ENCODE peak calls at places on chromosomes 3 and 15, in seven cellular contexts. S, E, C, U, Z, V and B are unnamed samples.
A peak's percentile ranks its signal among the peaks of the same experiment; 100 is the strongest.

GRCh38 chr3:46076606-46077005 is 49.3 kb upstream of the XCR1 start:
- DNase-seq in V (no peak), Z (no peak), U (peak; percentile 13), S (no peak), C (no peak), E (peak; percentile 33), B (peak; percentile 72)

GRCh38 chr3:5330152-5330810 is 142.8 kb downstream of the EDEM1 start:
- DNase-seq in C (peak; percentile 79), U (peak; percentile 90), E (peak; percentile 1), S (peak; percentile 17), V (no peak), Z (no peak), B (no peak)

GRCh38 chr15:43106486-43106829 is 620 bp upstream of the UBR1 start:
- DNase-seq in E (no peak), U (no peak), Z (no peak), C (no peak), S (no peak), V (no peak), B (no peak)

GRCh38 chr15:92579486-92579885 is 76.1 kb downstream of the FAM174B start:
- DNase-seq in Z (no peak), E (no peak), U (no peak), C (no peak), V (no peak), S (no peak), B (no peak)

GRCh38 chr15:71945012-71945411 is 134.7 kb downstream of the NR2E3 start:
- DNase-seq in Z (no peak), U (peak; percentile 4), C (no peak), E (no peak), S (no peak), V (no peak), B (no peak)

GRCh38 chr15:100875976-100876375 is 3.7 kb upstream of the ALDH1A3 start:
- DNase-seq in S (no peak), E (no peak), C (no peak), Z (no peak), V (no peak), U (no peak), B (no peak)

GRCh38 chr3:171860830-171861535 is 17.8 kb downstream of the TMEM212 start:
- DNase-seq in C (peak; percentile 91), S (no peak), U (peak; percentile 64), Z (no peak), V (no peak), E (peak; percentile 90), B (no peak)

GRCh38 chr15:40265355-40265754 is 17.5 kb downstream of the ANKRD63 start:
- DNase-seq in V (no peak), U (no peak), C (no peak), Z (no peak), E (no peak), S (no peak), B (no peak)

GRCh38 chr3:196064006-196064405 is 17.9 kb downstream of the TFRC start:
- DNase-seq in Z (no peak), C (peak; percentile 26), U (peak; percentile 22), E (no peak), S (no peak), V (no peak), B (no peak)

DNA sequence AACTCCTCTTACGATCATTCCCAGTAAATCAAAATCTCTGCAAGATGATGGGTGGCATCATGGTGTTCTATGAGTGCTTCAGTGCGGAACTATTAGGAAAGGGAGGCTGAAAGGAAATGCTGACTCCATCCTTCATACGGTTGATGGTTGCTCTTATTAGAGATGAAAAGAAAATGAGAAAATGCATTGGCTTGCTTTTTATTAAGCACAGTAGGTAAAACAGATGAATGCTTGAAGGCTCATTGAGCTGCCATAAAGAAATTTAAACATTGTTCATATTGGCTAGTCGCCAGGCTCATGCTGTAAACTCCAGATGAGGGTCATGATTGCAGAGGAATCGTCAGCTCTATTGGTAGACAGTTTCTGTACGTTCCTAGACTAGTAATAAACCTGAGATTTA is 115.8 kb downstream of the EPHA3 start:
- DNase-seq in Z (no peak), E (no peak), U (no peak), C (no peak), S (no peak), V (no peak), B (no peak)
- H4K20me1 ChIP-seq in Z (no peaks in the 10 kb centered on the region), E (no peaks in the 10 kb centered on the region), U (no peaks in the 10 kb centered on the region), C (no peaks in the 10 kb centered on the region), S (no peaks in the 10 kb centered on the region), V (no peaks in the 10 kb centered on the region), B (no peaks in the 10 kb centered on the region)

GRCh38 chr3:29679967-29680366 is 399.1 kb downstream of the RBMS3 start:
- DNase-seq in C (no peak), Z (peak; percentile 8), U (no peak), S (no peak), E (no peak), V (no peak), B (no peak)

GRCh38 chr3:29677421-29677820 is 396.6 kb downstream of the RBMS3 start:
- DNase-seq in V (no peak), E (no peak), S (no peak), C (no peak), U (peak; percentile 16), Z (no peak), B (no peak)
- H3K27me3 ChIP-seq in V (no peaks in the 10 kb centered on the region), E (no peaks in the 10 kb centered on the region), S (no peaks in the 10 kb centered on the region), C (no peaks in the 10 kb centered on the region), U (no peaks in the 10 kb centered on the region), Z (no peaks in the 10 kb centered on the region), B (no peaks in the 10 kb centered on the region)

GRCh38 chr15:90465930-90466567 is 63.7 kb upstream of the CRTC3 start:
- DNase-seq in E (no peak), V (no peak), U (peak; percentile 68), Z (no peak), S (no peak), C (peak; percentile 65), B (no peak)

GRCh38 chr15:90471769-90472168 is 58.0 kb upstream of the CRTC3 start:
- DNase-seq in S (no peak), C (no peak), Z (no peak), V (no peak), E (no peak), U (no peak), B (no peak)

GRCh38 chr15:90469723-90470122 is 60.0 kb upstream of the CRTC3 start:
- DNase-seq in E (no peak), V (no peak), S (no peak), Z (no peak), C (no peak), U (no peak), B (no peak)

GRCh38 chr15:90470453-90470852 is 59.3 kb upstream of the CRTC3 start:
- DNase-seq in S (no peak), Z (no peak), E (no peak), U (no peak), V (no peak), C (no peak), B (no peak)

GRCh38 chr15:90471126-90471525 is 58.6 kb upstream of the CRTC3 start:
- DNase-seq in U (no peak), E (no peak), S (no peak), Z (no peak), C (no peak), V (no peak), B (no peak)
- H3K36me3 ChIP-seq in U (peaks cover 44% of the 10 kb centered on the region), E (peaks cover 16% of the 10 kb centered on the region), S (peaks cover under 1% of the 10 kb centered on the region), Z (no peaks in the 10 kb centered on the region), C (peaks cover 61% of the 10 kb centered on the region), V (peaks cover 35% of the 10 kb centered on the region), B (no peaks in the 10 kb centered on the region)

GRCh38 chr15:34578283-34578674 is 5.2 kb downstream of the GOLGA8B start:
- DNase-seq in E (no peak), U (no peak), V (no peak), S (peak; percentile 48), C (no peak), Z (no peak), B (no peak)
- H4K20me1 ChIP-seq in E (no peaks in the 10 kb centered on the region), U (peaks cover 23% of the 10 kb centered on the region), V (peaks cover 2% of the 10 kb centered on the region), S (peaks cover 6% of the 10 kb centered on the region), C (peaks cover 15% of the 10 kb centered on the region), Z (peaks cover 16% of the 10 kb centered on the region), B (no peaks in the 10 kb centered on the region)

GRCh38 chr3:147341727-147342126 is 64.6 kb downstream of the ZIC4 start:
- DNase-seq in V (no peak), Z (peak; percentile 80), E (no peak), S (no peak), C (no peak), U (no peak), B (no peak)

GRCh38 chr3:147348976-147349375 is 57.4 kb downstream of the ZIC4 start:
- DNase-seq in S (no peak), C (no peak), U (no peak), Z (no peak), V (no peak), E (no peak), B (no peak)

GRCh38 chr3:147343926-147344325 is 62.4 kb downstream of the ZIC4 start:
- DNase-seq in U (no peak), C (no peak), E (no peak), V (no peak), Z (no peak), S (no peak), B (no peak)
- H3K27me3 ChIP-seq in U (peaks cover 3% of the 10 kb centered on the region), C (no peaks in the 10 kb centered on the region), E (no peaks in the 10 kb centered on the region), V (no peaks in the 10 kb centered on the region), Z (no peaks in the 10 kb centered on the region), S (no peaks in the 10 kb centered on the region), B (no peaks in the 10 kb centered on the region)

GRCh38 chr3:48966876-48967361 is 23.1 kb upstream of the P4HTM start:
- DNase-seq in E (no peak), C (no peak), Z (no peak), S (no peak), U (no peak), V (no peak), B (no peak)
- H3K36me3 ChIP-seq in E (peaks cover 10% of the 10 kb centered on the region), C (peaks cover 46% of the 10 kb centered on the region), Z (no peaks in the 10 kb centered on the region), S (peaks cover 25% of the 10 kb centered on the region), U (peaks cover 37% of the 10 kb centered on the region), V (peaks cover 57% of the 10 kb centered on the region), B (peaks cover 3% of the 10 kb centered on the region)

GRCh38 chr3:122514123-122515019 is at the start of gene KPNA1:
- DNase-seq in Z (peak; percentile 95), S (peak; percentile 76), V (peak; percentile 87), U (peak; percentile 83), C (peak; percentile 66), E (peak; percentile 88), B (peak; percentile 92)

GRCh38 chr3:122510878-122511481 is 3.8 kb downstream of the KPNA1 start:
- DNase-seq in U (peak; percentile 15), S (peak; percentile 45), C (no peak), V (no peak), Z (peak; percentile 25), E (no peak), B (no peak)

GRCh38 chr3:122513386-122514122 is 1.2 kb downstream of the KPNA1 start:
- DNase-seq in C (peak; percentile 71), E (no peak), U (peak; percentile 74), V (no peak), S (no peak), Z (peak; percentile 15), B (no peak)

GRCh38 chr3:122515020-122515468 is 305 bp upstream of the KPNA1 start:
- DNase-seq in V (no peak), S (no peak), U (no peak), Z (no peak), C (no peak), E (no peak), B (no peak)

GRCh38 chr3:122512284-122512683 is 2.5 kb downstream of the KPNA1 start:
- DNase-seq in E (no peak), S (no peak), Z (no peak), C (no peak), V (no peak), U (no peak), B (no peak)
- H4K20me1 ChIP-seq in E (no peaks in the 10 kb centered on the region), S (peaks cover 40% of the 10 kb centered on the region), Z (peaks cover 67% of the 10 kb centered on the region), C (peaks cover 67% of the 10 kb centered on the region), V (peaks cover 8% of the 10 kb centered on the region), U (peaks cover 60% of the 10 kb centered on the region), B (peaks cover 37% of the 10 kb centered on the region)